ENCODE peak calls at places on chromosomes 11 and 22, in four cellular contexts. R is right atrium auricular region, D is fibroblast of the aortic adventitia, Y is stomach. N is an unnamed sample.

GRCh38 chr11:58688779-58689503 is 42.8 kb downstream of the GLYAT start:
- DNase-seq in Y (no peak), R (no peak), D (no peak), N (peak; percentile 0)

GRCh38 chr22:46675938-46676337 is 55.8 kb downstream of the GRAMD4 start:
- DNase-seq in Y (no peak), R (no peak), D (no peak), N (no peak)

GRCh38 chr11:96893988-96894387 is 504.2 kb downstream of the JRKL start:
- DNase-seq in D (no peak), R (no peak), Y (no peak), N (no peak)

GRCh38 chr11:16923987-16924386 is 90.2 kb downstream of the PLEKHA7 start:
- DNase-seq in D (no peak), R (no peak), Y (peak; percentile 42), N (no peak)

GRCh38 chr11:99535819-99536218 is 515.1 kb downstream of the CNTN5 start:
- DNase-seq in D (no peak), Y (no peak), R (no peak), N (no peak)

GRCh38 chr11:107785401-107785800 is 73.2 kb downstream of the SLC35F2 start:
- DNase-seq in D (no peak), R (no peak), Y (no peak), N (peak; percentile 41)

GRCh38 chr11:128830836-128831780 is 36.0 kb downstream of the KCNJ1 start:
- DNase-seq in D (peak; percentile 88), R (peak; percentile 89), Y (peak; percentile 82), N (peak; percentile 90)

GRCh38 chr11:112941096-112941495 is 20.1 kb upstream of the NCAM1 start:
- DNase-seq in R (no peak), D (no peak), Y (no peak), N (no peak)

GRCh38 chr11:44632466-44633123 is 67.1 kb downstream of the CD82 start:
- DNase-seq in Y (peak; percentile 33), D (no peak), R (peak; percentile 58), N (no peak)

GRCh38 chr11:32325187-32325586 is 110.2 kb downstream of the WT1 start:
- DNase-seq in Y (no peak), D (no peak), R (no peak), N (no peak)

GRCh38 chr22:46895753-46896152 is 133.3 kb downstream of the TBC1D22A start:
- DNase-seq in D (no peak), R (no peak), Y (peak; percentile 24), N (no peak)

GRCh38 chr11:109527496-109527895 is 105.5 kb downstream of the C11orf87 start:
- DNase-seq in Y (no peak), D (no peak), R (no peak), N (no peak)

GRCh38 chr11:78655561-78655960 is 80.9 kb upstream of the NARS2 start:
- DNase-seq in D (no peak), Y (no peak), R (no peak), N (no peak)

GRCh38 chr22:30878516-30879365 is 89.8 kb downstream of the MORC2 start:
- DNase-seq in D (no peak), R (no peak), Y (no peak), N (peak; percentile 44)

GRCh38 chr22:46829140-46829891 is 66.9 kb downstream of the TBC1D22A start:
- DNase-seq in Y (no peak), D (peak; percentile 97), R (no peak), N (peak; percentile 81)

GRCh38 chr11:13238879-13239514 is 38.6 kb upstream of the BMAL1 start:
- DNase-seq in R (no peak), D (peak; percentile 67), Y (peak; percentile 54), N (no peak)

GRCh38 chr22:31647066-31647465 is 14.9 kb downstream of the PISD start:
- DNase-seq in Y (no peak), R (no peak), D (no peak), N (no peak)

GRCh38 chr11:130427581-130428211 is 713 bp downstream of the ADAMTS8 start:
- DNase-seq in D (no peak), R (no peak), Y (no peak), N (peak; percentile 61)

GRCh38 chr11:22703040-22703439 is 36.6 kb downstream of the GAS2 start:
- DNase-seq in Y (no peak), D (peak; percentile 41), R (no peak), N (peak; percentile 20)

GRCh38 chr22:30870451-30871345 is 97.9 kb downstream of the MORC2 start:
- DNase-seq in R (no peak), Y (no peak), D (no peak), N (no peak)

GRCh38 chr22:30025187-30025586 is 55.1 kb upstream of the HORMAD2 start:
- DNase-seq in R (no peak), D (no peak), Y (peak; percentile 84), N (no peak)

GRCh38 chr11:85182437-85183109 is 444.6 kb downstream of the DLG2 start:
- DNase-seq in Y (no peak), D (peak; percentile 10), R (no peak), N (no peak)

GRCh38 chr11:45025716-45026492 is 75.2 kb upstream of the TP53I11 start:
- DNase-seq in D (no peak), R (peak; percentile 60), Y (no peak), N (no peak)

GRCh38 chr11:77147668-77148321 is 19.7 kb downstream of the MYO7A start:
- DNase-seq in R (no peak), Y (peak; percentile 44), D (no peak), N (peak; percentile 16)

GRCh38 chr11:128824199-128825049 is 42.7 kb downstream of the KCNJ1 start:
- DNase-seq in Y (no peak), D (no peak), R (no peak), N (peak; percentile 44)

GRCh38 chr11:43532046-43532445 is 148.5 kb upstream of the HSD17B12 start:
- DNase-seq in R (no peak), D (no peak), Y (no peak), N (no peak)

GRCh38 chr11:43542734-43543133 is 137.8 kb upstream of the HSD17B12 start:
- DNase-seq in D (no peak), R (no peak), Y (no peak), N (no peak)

GRCh38 chr11:43541993-43542392 is 138.5 kb upstream of the HSD17B12 start:
- DNase-seq in R (no peak), D (no peak), Y (no peak), N (no peak)

GRCh38 chr11:43543313-43543712 is 137.2 kb upstream of the HSD17B12 start:
- DNase-seq in D (no peak), Y (no peak), R (no peak), N (no peak)

DNA sequence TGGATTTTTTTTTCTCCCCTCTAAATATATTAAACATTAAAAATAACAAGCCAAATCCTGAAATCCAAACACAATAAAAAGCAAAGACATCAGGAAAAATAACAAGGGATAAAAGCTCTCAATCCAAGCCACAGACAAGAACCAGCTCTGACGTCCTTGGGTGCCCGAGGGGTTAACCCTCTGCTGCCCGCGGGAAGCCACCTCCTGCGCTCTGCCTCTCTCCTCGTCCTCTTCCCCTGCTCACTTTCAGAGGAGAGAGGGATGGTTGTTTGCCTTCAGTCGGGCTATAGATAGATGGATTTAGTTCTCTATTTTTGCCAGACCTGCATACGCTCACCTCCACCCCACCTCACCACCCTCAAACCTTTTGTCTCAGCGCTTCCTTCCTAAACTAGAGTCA is 142.7 kb upstream of the HSD17B12 start:
- DNase-seq in Y (no peak), D (no peak), R (no peak), N (no peak)
- TF ChIP-seq CTCF in Y (no peak), D (no peak), R (no peak), N (no peak)

GRCh38 chr11:27390318-27390958 is 27.4 kb upstream of the CCDC34 start:
- DNase-seq in D (no peak), Y (no peak), R (no peak), N (no peak)

GRCh38 chr11:27392278-27392677 is 29.3 kb upstream of the CCDC34 start:
- DNase-seq in Y (no peak), R (no peak), D (no peak), N (no peak)

GRCh38 chr11:27392715-27393114 is 29.7 kb upstream of the CCDC34 start:
- DNase-seq in Y (no peak), D (peak; percentile 96), R (no peak), N (peak; percentile 66)

GRCh38 chr11:27391336-27392015 is 28.5 kb upstream of the CCDC34 start:
- DNase-seq in D (no peak), Y (no peak), R (no peak), N (no peak)

DNA sequence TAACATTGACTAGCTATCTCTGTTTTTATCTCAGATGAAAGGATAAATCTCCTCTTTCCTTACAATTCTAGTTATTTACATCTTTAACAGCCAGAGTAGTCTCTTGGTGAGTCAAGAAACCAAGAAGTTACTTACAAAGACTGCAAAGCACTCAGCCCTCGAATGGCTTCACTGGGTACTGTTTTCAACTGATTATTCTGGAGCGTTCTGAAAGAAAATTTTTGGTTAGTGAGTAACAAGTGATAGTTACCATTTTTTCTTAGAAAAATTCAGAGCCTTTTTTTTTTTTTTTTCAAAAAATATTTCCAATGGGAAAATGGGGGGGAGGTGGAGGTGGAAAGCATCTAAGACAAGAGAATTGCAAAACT is 27.9 kb upstream of the CCDC34 start:
- DNase-seq in Y (no peak), D (peak; percentile 92), R (no peak), N (no peak)
- H3K4me3 ChIP-seq in Y (no peak overlapping the region), D (no peak overlapping the region), R (no peak overlapping the region), N (no peak overlapping the region)

DNA sequence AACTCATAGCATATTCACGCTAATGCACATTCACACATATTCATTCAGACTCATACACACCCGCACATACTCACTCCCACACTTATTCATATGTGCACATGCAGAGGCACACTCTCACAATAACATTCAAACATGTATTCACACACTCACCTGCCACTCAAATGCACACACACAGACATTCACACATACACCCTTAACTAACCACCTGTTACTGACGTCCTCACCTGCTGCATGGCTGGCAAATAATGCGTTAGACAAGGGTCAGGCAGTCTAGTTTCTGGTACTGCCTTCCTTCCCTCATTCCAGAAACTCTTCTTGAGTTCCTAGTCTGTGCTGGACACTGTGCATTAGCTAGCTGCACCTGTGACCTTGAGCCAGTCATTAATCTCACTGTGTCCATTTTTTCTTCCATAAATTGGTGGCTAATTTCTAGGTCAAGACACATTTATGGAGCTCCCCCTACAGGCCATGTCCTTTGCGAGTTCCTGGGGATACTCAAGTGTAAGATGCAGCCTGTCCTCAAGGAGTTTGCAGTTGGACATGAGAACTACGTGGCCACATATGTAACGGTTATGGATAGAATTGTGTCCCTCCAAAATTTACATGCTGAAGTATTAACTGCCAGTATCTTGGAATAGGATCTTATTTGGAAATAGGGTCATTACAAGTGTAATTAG is 34.5 kb upstream of the SEZ6L start:
- DNase-seq in D (no peak), R (no peak), Y (no peak), N (no peak)
- TF ChIP-seq CTCF in D (no peak), R (no peak), Y (no peak), N (no peak)

GRCh38 chr22:50229370-50229769 is 15.5 kb downstream of the TUBGCP6 start:
- DNase-seq in D (no peak), Y (no peak), R (no peak), N (no peak)
- H3K4me3 ChIP-seq in D (no peak overlapping the region), Y (no peak overlapping the region), R (no peak overlapping the region), N (no peak overlapping the region)